ENCODE peak calls at places on chromosome 22, in eight cellular contexts. X, F, W, N, K, J, Q and M are unnamed samples.
A peak's percentile ranks its signal among the peaks of the same experiment; 100 is the strongest.

GRCh38 chr22:49693416-49693815 is 134.3 kb downstream of the BRD1 start:
- DNase-seq in X (peak; percentile 22), F (no peak), W (no peak), N (no peak), K (no peak), J (no peak), Q (no peak), M (no peak)

GRCh38 chr22:38570841-38571364 is 920 bp upstream of the DMC1 start:
- DNase-seq in X (peak; percentile 79), F (peak; percentile 38), W (no peak), N (peak; percentile 26), K (peak; percentile 60), J (no peak), Q (peak; percentile 17), M (no peak)

GRCh38 chr22:28977050-28977449 is 84.6 kb downstream of the C22orf31 start:
- DNase-seq in X (no peak), F (peak; percentile 35), W (no peak), N (no peak), K (no peak), J (no peak), Q (no peak), M (no peak)

GRCh38 chr22:44828193-44828592 is 75.8 kb downstream of the ARHGAP8 start:
- DNase-seq in X (peak; percentile 90), F (no peak), W (no peak), N (no peak), K (peak; percentile 43), J (no peak), Q (no peak), M (no peak)

GRCh38 chr22:38191746-38192474 is 9.9 kb upstream of the MAFF start:
- DNase-seq in X (no peak), F (no peak), W (no peak), N (no peak), K (no peak), J (no peak), Q (no peak), M (no peak)

GRCh38 chr22:37618072-37618656 is 9.5 kb downstream of the GGA1 start:
- DNase-seq in X (no peak), F (no peak), W (no peak), N (no peak), K (no peak), J (no peak), Q (no peak), M (no peak)

GRCh38 chr22:21641417-21641794 is 696 bp upstream of the SDF2L1 start:
- DNase-seq in X (peak; percentile 83), F (peak; percentile 42), W (peak; percentile 79), N (no peak), K (no peak), J (peak; percentile 51), Q (peak; percentile 55), M (peak; percentile 31)

GRCh38 chr22:25564979-25565677 is 653 bp downstream of the GRK3 start:
- DNase-seq in X (peak; percentile 87), F (peak; percentile 24), W (peak; percentile 78), N (peak; percentile 42), K (peak; percentile 44), J (no peak), Q (no peak), M (no peak)

GRCh38 chr22:29343313-29343805 is 27.9 kb upstream of the RASL10A start:
- DNase-seq in X (no peak), F (peak; percentile 81), W (peak; percentile 85), N (peak; percentile 73), K (no peak), J (peak; percentile 61), Q (peak; percentile 40), M (no peak)

GRCh38 chr22:49701380-49702067 is 126.1 kb downstream of the BRD1 start:
- DNase-seq in X (peak; percentile 61), F (no peak), W (no peak), N (no peak), K (no peak), J (no peak), Q (no peak), M (no peak)

GRCh38 chr22:27580311-27580897 is 221.2 kb downstream of the MN1 start:
- DNase-seq in X (no peak), F (no peak), W (no peak), N (no peak), K (no peak), J (no peak), Q (no peak), M (no peak)

GRCh38 chr22:49577168-49578060 is 250.3 kb downstream of the BRD1 start:
- DNase-seq in X (peak; percentile 37), F (no peak), W (no peak), N (no peak), K (no peak), J (no peak), Q (no peak), M (no peak)

GRCh38 chr22:37563153-37564081 is 3.1 kb downstream of the CDC42EP1 start:
- DNase-seq in X (peak; percentile 77), F (peak; percentile 97), W (peak; percentile 82), N (peak; percentile 69), K (no peak), J (peak; percentile 94), Q (peak; percentile 97), M (no peak)

GRCh38 chr22:27881404-27881803 is 37.7 kb downstream of the PITPNB start:
- DNase-seq in X (no peak), F (peak; percentile 44), W (no peak), N (peak; percentile 30), K (no peak), J (no peak), Q (peak; percentile 62), M (no peak)

GRCh38 chr22:23682827-23683355 is 7.9 kb upstream of the RGL4 start:
- DNase-seq in X (no peak), F (no peak), W (no peak), N (no peak), K (no peak), J (no peak), Q (no peak), M (no peak)

GRCh38 chr22:50683086-50683993 is 10.7 kb downstream of the SHANK3 start:
- DNase-seq in X (no peak), F (no peak), W (no peak), N (no peak), K (no peak), J (no peak), Q (no peak), M (no peak)

GRCh38 chr22:35914665-35915476 is 113.8 kb downstream of the RBFOX2 start:
- DNase-seq in X (peak; percentile 89), F (peak; percentile 90), W (no peak), N (no peak), K (no peak), J (peak; percentile 94), Q (peak; percentile 91), M (peak; percentile 91)

GRCh38 chr22:36194971-36195370 is 6.6 kb downstream of the APOL4 start:
- DNase-seq in X (peak; percentile 89), F (peak; percentile 65), W (no peak), N (peak; percentile 38), K (peak; percentile 70), J (peak; percentile 67), Q (peak; percentile 77), M (no peak)

GRCh38 chr22:19942071-19942885 is 660 bp upstream of the TXNRD2 start:
- DNase-seq in X (no peak), F (no peak), W (peak; percentile 69), N (no peak), K (no peak), J (no peak), Q (peak; percentile 69), M (no peak)
- TF ChIP-seq CTCF in X (no peak), F (no peak), W (no peak), N (no peak), K (no peak), J (no peak), Q (no peak), M (no peak)

DNA sequence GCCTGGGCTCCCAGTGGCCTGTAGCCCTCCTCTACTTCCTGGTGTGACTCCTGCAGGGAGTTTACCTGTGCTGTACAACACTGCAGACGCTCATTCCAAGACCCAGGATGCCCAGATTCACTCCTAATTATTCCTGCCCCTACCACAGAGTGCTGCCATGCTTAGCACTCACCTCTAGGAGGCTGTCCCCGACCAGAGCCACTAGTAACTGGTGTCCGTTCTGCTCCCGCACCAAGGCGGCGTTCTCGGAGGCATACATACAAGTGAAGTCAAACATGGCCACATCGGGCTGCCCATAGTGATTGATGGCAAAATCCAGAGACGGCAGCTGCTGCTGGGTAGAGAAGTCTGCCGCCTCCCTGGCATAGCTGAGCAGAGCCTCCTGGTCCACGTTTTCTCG is 122.3 kb upstream of the BID start:
- DNase-seq in X (peak; percentile 88), F (no peak), W (no peak), N (peak; percentile 44), K (no peak), J (no peak), Q (peak; percentile 27), M (no peak)
- TF ChIP-seq CTCF in X (peak; percentile 85), F (peak; percentile 62), W (peak; percentile 20), N (peak; percentile 59), K (no peak), J (peak; percentile 26), Q (peak; percentile 32), M (peak; percentile 61)

DNA sequence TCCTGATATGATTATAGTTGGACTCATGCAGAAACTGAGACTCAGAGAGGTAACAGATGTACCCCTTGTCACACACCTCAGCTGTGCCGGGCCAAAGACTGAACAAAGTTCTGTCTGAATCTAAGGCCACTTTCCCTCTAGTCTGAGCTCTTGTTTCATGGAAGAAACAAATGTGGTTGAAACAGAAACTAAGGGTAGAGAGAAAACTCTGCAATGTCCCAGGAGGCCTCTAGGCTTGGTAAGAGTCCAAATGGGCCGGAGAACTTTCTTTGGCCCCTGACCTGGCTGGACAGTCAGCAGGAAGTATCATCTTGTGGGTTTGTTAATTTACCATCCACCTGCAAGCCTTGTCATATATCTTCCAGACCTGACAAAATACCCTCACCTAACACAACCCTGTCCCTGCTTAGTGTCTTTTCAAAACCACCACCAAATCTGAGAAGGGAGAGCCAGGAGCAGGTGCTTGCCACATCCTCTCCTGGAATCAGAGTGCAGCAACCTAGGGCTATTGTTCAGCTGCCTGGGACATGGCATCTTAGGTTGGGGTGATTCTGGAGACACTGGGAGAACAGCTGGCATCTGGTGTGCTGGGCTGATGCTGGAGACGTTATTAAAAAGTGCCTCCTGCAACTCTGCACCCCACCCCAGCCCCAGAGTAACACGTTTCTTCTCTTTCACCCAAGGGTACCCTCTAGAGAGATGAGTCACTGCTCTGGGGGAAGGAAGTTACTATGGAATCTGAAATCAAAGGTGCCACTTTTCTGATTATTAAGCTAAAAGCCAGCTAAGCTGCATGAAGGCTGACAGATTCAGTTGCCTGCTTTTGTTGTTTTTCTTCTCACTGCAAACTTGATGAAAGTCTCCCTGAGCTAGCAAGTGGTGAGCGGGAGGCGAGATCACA is 126.3 kb upstream of the TIMP3 start:
- DNase-seq in X (no peak), F (no peak), W (no peak), N (peak; percentile 36), K (no peak), J (peak; percentile 73), Q (no peak), M (no peak)
- TF ChIP-seq CTCF in X (no peak), F (peak; percentile 45), W (peak; percentile 28), N (peak; percentile 41), K (no peak), J (no peak), Q (peak; percentile 29), M (no peak)

DNA sequence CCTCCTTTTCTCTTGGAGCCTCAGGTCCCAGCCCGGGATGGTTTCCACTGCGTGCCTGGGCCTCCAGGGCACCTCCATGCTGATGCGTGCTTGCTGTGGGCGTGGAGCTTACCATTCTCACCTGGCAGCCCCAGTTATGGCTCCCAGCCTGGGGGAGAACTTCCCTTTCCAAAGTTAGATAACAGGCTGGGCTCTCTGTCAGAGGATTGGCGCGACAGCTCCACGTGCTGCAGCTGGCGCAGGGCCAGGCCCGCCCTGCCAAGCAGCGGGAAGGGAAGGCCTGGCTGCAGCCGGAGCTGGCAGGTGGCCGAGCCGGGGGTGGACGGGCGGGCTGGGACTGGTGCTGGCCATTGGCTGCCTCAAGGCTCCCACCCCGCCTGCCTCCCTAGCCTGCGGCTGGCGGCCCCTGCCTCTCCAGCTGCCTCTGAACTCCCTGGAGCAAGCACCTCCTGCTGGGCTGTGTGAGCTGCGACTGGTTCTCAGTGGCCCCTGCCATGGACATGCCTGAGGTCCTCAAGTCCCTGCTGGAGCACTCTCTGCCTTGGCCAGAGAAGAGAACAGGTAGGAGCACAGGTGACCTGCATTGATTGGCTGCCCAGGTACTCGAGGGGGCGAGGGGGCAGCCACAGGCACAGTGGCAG is 14.6 kb upstream of the TEF start:
- DNase-seq in X (peak; percentile 83), F (peak; percentile 96), W (peak; percentile 99), N (peak; percentile 98), K (peak; percentile 18), J (peak; percentile 85), Q (peak; percentile 96), M (peak; percentile 91)
- TF ChIP-seq CTCF in X (no peak), F (peak; percentile 55), W (peak; percentile 38), N (peak; percentile 59), K (no peak), J (no peak), Q (peak; percentile 47), M (peak; percentile 34)